ENCODE peak calls at places on chromosomes 11 and 22, in six cellular contexts. U, M, R, J, G and N are unnamed samples.
A peak's percentile ranks its signal among the peaks of the same experiment; 100 is the strongest.

GRCh38 chr11:44661311-44661717 is 65.4 kb upstream of the TSPAN18 start:
- DNase-seq in M (no peak), G (no peak), U (no peak), J (no peak), R (no peak), N (no peak)

GRCh38 chr11:72781313-72782080 is 12.3 kb downstream of the STARD10 start:
- DNase-seq in J (no peak), U (peak; percentile 63), G (peak; percentile 29), R (no peak), M (peak; percentile 56), N (peak; percentile 56)

GRCh38 chr11:96384156-96384555 is 5.6 kb downstream of the CCDC82 start:
- DNase-seq in U (no peak), G (no peak), J (no peak), M (no peak), R (no peak), N (no peak)

GRCh38 chr11:64743591-64744543 is at the start of gene RASGRP2:
- DNase-seq in U (peak; percentile 95), G (peak; percentile 40), J (no peak), M (peak; percentile 85), R (no peak), N (peak; percentile 29)

GRCh38 chr11:58058276-58059010 is 27.7 kb downstream of the OR6Q1 start:
- DNase-seq in G (no peak), J (no peak), U (no peak), M (no peak), R (no peak), N (no peak)

GRCh38 chr11:102237096-102237735 is 80.1 kb upstream of the BIRC3 start:
- DNase-seq in R (peak; percentile 62), J (no peak), G (peak; percentile 54), M (no peak), U (no peak), N (no peak)

GRCh38 chr22:17087176-17088131 is 2.7 kb downstream of the IL17RA start:
- DNase-seq in R (peak; percentile 91), J (no peak), M (no peak), G (peak; percentile 34), U (no peak), N (no peak)

GRCh38 chr11:120929090-120929489 is 94.8 kb upstream of the TBCEL start:
- DNase-seq in U (no peak), G (no peak), M (no peak), R (no peak), J (no peak), N (no peak)

GRCh38 chr11:68016161-68016903 is 6.2 kb downstream of the ALDH3B1 start:
- DNase-seq in G (peak; percentile 15), J (no peak), R (no peak), U (no peak), M (no peak), N (no peak)

GRCh38 chr11:119228535-119229302 is 22.6 kb downstream of the CBL start:
- DNase-seq in G (no peak), J (no peak), R (no peak), M (no peak), U (no peak), N (no peak)

GRCh38 chr11:77752518-77752917 is 68.0 kb downstream of the RSF1 start:
- DNase-seq in U (no peak), J (no peak), M (peak; percentile 31), G (no peak), R (peak; percentile 32), N (peak; percentile 14)

GRCh38 chr11:94504689-94505293 is 7.5 kb upstream of the C11orf97 start:
- DNase-seq in J (peak; percentile 44), U (no peak), M (no peak), G (peak; percentile 62), R (peak; percentile 68), N (no peak)

GRCh38 chr11:66289548-66290331 is 797 bp upstream of the YIF1A start:
- DNase-seq in M (peak; percentile 93), J (peak; percentile 85), G (no peak), R (no peak), U (peak; percentile 93), N (peak; percentile 77)

GRCh38 chr11:68358416-68358815 is 46.0 kb downstream of the LRP5 start:
- DNase-seq in G (no peak), M (no peak), R (no peak), J (no peak), U (no peak), N (no peak)

GRCh38 chr11:11876458-11876857 is 34.7 kb downstream of the USP47 start:
- DNase-seq in R (no peak), U (no peak), J (no peak), G (no peak), M (peak; percentile 50), N (peak; percentile 31)

GRCh38 chr22:19817561-19818263 is 37.0 kb downstream of the GNB1L start:
- DNase-seq in R (no peak), U (peak; percentile 41), J (no peak), G (no peak), M (peak; percentile 24), N (no peak)

GRCh38 chr11:128483211-128483788 is 104.1 kb downstream of the ETS1 start:
- DNase-seq in U (no peak), G (no peak), M (no peak), J (no peak), R (no peak), N (no peak)

GRCh38 chr11:31955838-31956237 is 135.0 kb upstream of the RCN1 start:
- DNase-seq in U (no peak), G (no peak), M (no peak), J (no peak), R (no peak), N (no peak)

GRCh38 chr22:27747396-27748256 is 53.9 kb downstream of the MN1 start:
- DNase-seq in J (no peak), G (no peak), R (no peak), U (no peak), M (no peak), N (no peak)

GRCh38 chr11:70650075-70650909 is 252.0 kb downstream of the CTTN start:
- DNase-seq in G (peak; percentile 75), R (peak; percentile 69), M (peak; percentile 83), J (peak; percentile 88), U (peak; percentile 90), N (peak; percentile 90)

GRCh38 chr11:110086892-110087309 is 6.3 kb upstream of the ZC3H12C start:
- DNase-seq in J (no peak), M (no peak), G (peak; percentile 81), R (peak; percentile 90), U (no peak), N (peak; percentile 53)

GRCh38 chr11:88779551-88779950 is 286.2 kb downstream of the GRM5 start:
- DNase-seq in G (no peak), U (no peak), R (peak; percentile 92), J (no peak), M (no peak), N (no peak)

GRCh38 chr22:45425531-45426265 is 12.2 kb downstream of the RIBC2 start:
- DNase-seq in R (no peak), U (no peak), G (no peak), M (no peak), J (no peak), N (no peak)

GRCh38 chr11:1761857-1762536 is 1.7 kb downstream of the CTSD start:
- DNase-seq in G (no peak), U (no peak), R (no peak), M (no peak), J (no peak), N (no peak)

GRCh38 chr22:46735747-46736608 is 2.1 kb downstream of the CERK start:
- DNase-seq in M (peak; percentile 50), U (no peak), G (peak; percentile 7), J (no peak), R (no peak), N (no peak)

GRCh38 chr22:20624161-20624616 is 116.8 kb downstream of the MED15 start:
- DNase-seq in U (no peak), M (no peak), G (peak; percentile 4), R (peak; percentile 31), J (no peak), N (no peak)

GRCh38 chr11:1928891-1929541 is 9.5 kb downstream of the TNNT3 start:
- DNase-seq in G (no peak), R (no peak), J (no peak), M (no peak), U (no peak), N (no peak)

GRCh38 chr11:8731647-8732188 is 49.1 kb downstream of the RPL27A start:
- DNase-seq in U (no peak), R (no peak), J (no peak), M (no peak), G (no peak), N (no peak)

GRCh38 chr11:8732276-8732675 is 49.7 kb downstream of the RPL27A start:
- DNase-seq in G (peak; percentile 33), R (no peak), U (no peak), M (no peak), J (no peak), N (no peak)

GRCh38 chr11:8735094-8735493 is 52.5 kb downstream of the RPL27A start:
- DNase-seq in M (no peak), G (no peak), J (no peak), U (no peak), R (no peak), N (no peak)

GRCh38 chr11:8732748-8733241 is 50.2 kb downstream of the RPL27A start:
- DNase-seq in M (no peak), G (peak; percentile 75), R (peak; percentile 80), J (no peak), U (no peak), N (no peak)

GRCh38 chr11:8733847-8734246 is 51.3 kb downstream of the RPL27A start:
- DNase-seq in J (no peak), U (no peak), M (no peak), R (no peak), G (no peak), N (no peak)
- H2BK5ac ChIP-seq in J (no peak overlapping the region), U (no peak overlapping the region), M (no peak overlapping the region), R (peak overlapping the region; percentile 69), G (no peak overlapping the region), N (no peak overlapping the region)

DNA sequence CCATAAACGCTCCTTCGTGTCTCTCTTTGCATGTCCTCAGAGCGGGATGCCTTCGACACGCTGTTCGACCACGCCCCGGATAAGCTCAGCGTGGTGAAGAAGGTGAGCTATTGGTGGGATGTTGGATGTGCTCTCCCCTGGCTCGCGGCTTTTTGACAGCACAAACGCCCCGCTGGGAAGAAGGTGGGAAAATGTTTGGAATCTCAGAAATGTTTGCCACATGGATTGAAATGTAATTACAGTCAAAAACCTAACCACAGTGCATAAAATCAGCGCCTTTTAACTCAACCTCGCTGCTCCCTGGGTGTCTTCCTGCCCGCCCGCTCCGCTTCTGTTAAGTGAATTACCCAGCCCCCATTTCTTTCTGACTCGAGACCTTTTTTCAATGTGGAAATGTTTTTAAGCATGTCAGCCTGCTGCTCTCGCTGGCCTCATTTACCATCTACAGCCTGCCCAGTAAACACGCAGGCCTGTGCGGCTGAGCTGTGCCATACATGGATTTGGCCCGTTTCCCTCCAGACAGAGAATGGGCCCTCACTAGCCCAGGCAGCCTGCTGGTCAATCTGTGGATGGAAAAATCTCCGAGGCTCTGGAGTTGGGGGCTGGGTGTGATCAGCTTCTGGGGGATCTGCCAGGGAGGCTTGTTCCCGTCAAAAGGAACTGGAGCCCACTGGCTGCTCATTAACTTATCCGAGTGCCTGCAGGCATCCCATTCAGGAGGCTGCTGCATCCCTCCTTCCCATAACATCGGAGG is 32.7 kb upstream of the PARVG start:
- DNase-seq in J (no peak), R (peak; percentile 36), G (peak; percentile 50), U (peak; percentile 84), M (peak; percentile 94), N (no peak)
- H2BK5ac ChIP-seq in J (peak overlapping the region; percentile 5), R (no peak overlapping the region), G (no peak overlapping the region), U (peak overlapping the region; percentile 100), M (peak overlapping the region; percentile 7), N (no peak overlapping the region)

GRCh38 chr11:506238-506949 is 648 bp downstream of the RNH1 start:
- DNase-seq in J (no peak), G (peak; percentile 97), M (peak; percentile 98), R (peak; percentile 98), U (peak; percentile 98), N (peak; percentile 99)
- H2BK5ac ChIP-seq in J (peak overlapping the region; percentile 93), G (peak overlapping the region; percentile 90), M (no peak overlapping the region), R (peak overlapping the region; percentile 90), U (peak overlapping the region; percentile 68), N (peak overlapping the region; percentile 77)

GRCh38 chr22:23218053-23218866 is 38.0 kb downstream of the BCR start:
- DNase-seq in U (no peak), M (no peak), R (no peak), J (no peak), G (no peak), N (no peak)
- H2BK5ac ChIP-seq in U (peak overlapping the region; percentile 92), M (no peak overlapping the region), R (peak overlapping the region; percentile 70), J (no peak overlapping the region), G (no peak overlapping the region), N (no peak overlapping the region)